ENCODE peak calls at places on chromosomes 16 and 17, in ten cellular contexts. F is IMR-90; E is H7; S is activated naive CD4-positive, alpha-beta T cell treated with anti-CD3 and anti-CD28 coated beads, Interleukin-2, amount 10 ng/mL, durations not matched to agents 7 days and 5 days; A is Right ventricle myocardium superior; G is NCI-H460; N is T-helper 2 cell; Y is stimulated activated CD4-positive, alpha-beta T cell treated with anti-CD3 and anti-CD28 coated beads, Interleukin-4, amount 100 ng/mL, for 4 hours; O is caudate nucleus; H is NCI-H1092. K is an unnamed sample.

GRCh38 chr17:57114085-57114673 is 29.1 kb downstream of the AKAP1 start:
- DNase-seq in F (peak), E (peak), S (peak), A (peak), G (peak), N (peak), Y (peak), O (no peak), H (no peak), K (peak)

GRCh38 chr17:57972151-57972550 is 15.9 kb downstream of the VEZF1 start:
- DNase-seq in F (no peak), E (no peak), S (no peak), A (no peak), G (no peak), N (no peak), Y (no peak), O (no peak), H (no peak), K (no peak)

GRCh38 chr16:6892961-6893360 is 439.7 kb upstream of the RBFOX1 start:
- DNase-seq in F (no peak), E (no peak), S (no peak), A (no peak), G (no peak), N (no peak), Y (no peak), O (no peak), H (no peak), K (no peak)

GRCh38 chr16:66618588-66618987 is 14.1 kb downstream of the CMTM3 start:
- DNase-seq in F (peak), E (no peak), S (no peak), A (no peak), G (no peak), N (no peak), Y (no peak), O (no peak), H (no peak), K (no peak)

GRCh38 chr16:8916541-8917225 is 34.5 kb downstream of the LITAFD start:
- DNase-seq in F (no peak), E (no peak), S (no peak), A (no peak), G (no peak), N (no peak), Y (no peak), O (no peak), H (no peak), K (no peak)

GRCh38 chr16:49466881-49467280 is 93.3 kb downstream of the C16orf78 start:
- DNase-seq in F (no peak), E (peak), S (no peak), A (no peak), G (no peak), N (no peak), Y (no peak), O (no peak), H (no peak), K (no peak)

GRCh38 chr17:30823425-30823824 is 1.1 kb downstream of the CRLF3 start:
- DNase-seq in F (no peak), E (no peak), S (no peak), A (no peak), G (no peak), N (no peak), Y (no peak), O (no peak), H (no peak), K (no peak)

GRCh38 chr16:57485091-57485915 is 990 bp downstream of the DOK4 start:
- DNase-seq in F (no peak), E (no peak), S (no peak), A (no peak), G (no peak), N (no peak), Y (no peak), O (no peak), H (no peak), K (no peak)

GRCh38 chr17:39283098-39283497 is 57.4 kb upstream of the STAC2 start:
- DNase-seq in F (no peak), E (no peak), S (no peak), A (no peak), G (no peak), N (no peak), Y (no peak), O (no peak), H (no peak), K (no peak)

GRCh38 chr17:7029659-7030058 is 6.2 kb upstream of the SLC16A13 start:
- DNase-seq in F (no peak), E (no peak), S (peak), A (peak), G (no peak), N (no peak), Y (no peak), O (no peak), H (no peak), K (no peak)

GRCh38 chr17:79377230-79377790 is 233.5 kb downstream of the RBFOX3 start:
- DNase-seq in F (no peak), E (peak), S (no peak), A (no peak), G (no peak), N (no peak), Y (no peak), O (no peak), H (no peak), K (no peak)

GRCh38 chr17:79164408-79164807 is 89.8 kb downstream of the ENGASE start:
- DNase-seq in F (no peak), E (no peak), S (no peak), A (no peak), G (no peak), N (no peak), Y (no peak), O (no peak), H (no peak), K (no peak)

GRCh38 chr17:50468120-50469004 is at the start of gene CHAD:
- DNase-seq in F (no peak), E (peak), S (peak), A (no peak), G (no peak), N (no peak), Y (no peak), O (no peak), H (no peak), K (no peak)

GRCh38 chr16:6977291-6977690 is 355.4 kb upstream of the RBFOX1 start:
- DNase-seq in F (no peak), E (no peak), S (no peak), A (no peak), G (no peak), N (no peak), Y (no peak), O (no peak), H (no peak), K (no peak)

GRCh38 chr17:45789874-45790273 is 5.8 kb downstream of the CRHR1 start:
- DNase-seq in F (no peak), E (no peak), S (no peak), A (no peak), G (no peak), N (no peak), Y (no peak), O (no peak), H (no peak), K (no peak)

GRCh38 chr16:10594312-10594950 is 14.0 kb upstream of the EMP2 start:
- DNase-seq in F (no peak), E (no peak), S (no peak), A (no peak), G (no peak), N (no peak), Y (no peak), O (no peak), H (no peak), K (no peak)

GRCh38 chr16:12317856-12318591 is 341.5 kb downstream of the SNX29 start:
- DNase-seq in F (no peak), E (no peak), S (no peak), A (no peak), G (no peak), N (no peak), Y (no peak), O (no peak), H (no peak), K (no peak)

GRCh38 chr17:68172461-68172954 is 75.3 kb upstream of the AMZ2 start:
- DNase-seq in F (peak), E (peak), S (peak), A (peak), G (peak), N (peak), Y (peak), O (peak), H (peak), K (peak)

GRCh38 chr17:53631486-53631885 is 191.2 kb upstream of the KIF2B start:
- DNase-seq in F (no peak), E (no peak), S (no peak), A (no peak), G (no peak), N (no peak), Y (no peak), O (no peak), H (no peak), K (no peak)

GRCh38 chr17:15467592-15467991 is at the start of gene CDRT4:
- DNase-seq in F (no peak), E (no peak), S (no peak), A (no peak), G (no peak), N (no peak), Y (no peak), O (no peak), H (no peak), K (no peak)

GRCh38 chr16:360698-361336 is 8.3 kb upstream of the AXIN1 start:
- DNase-seq in F (no peak), E (no peak), S (no peak), A (no peak), G (no peak), N (no peak), Y (no peak), O (no peak), H (no peak), K (no peak)

GRCh38 chr16:22424161-22424937 is 49.9 kb upstream of the CDR2 start:
- DNase-seq in F (no peak), E (no peak), S (no peak), A (peak), G (no peak), N (no peak), Y (no peak), O (no peak), H (no peak), K (no peak)

GRCh38 chr17:48219605-48220004 is 112.0 kb downstream of the SNX11 start:
- DNase-seq in F (no peak), E (peak), S (no peak), A (no peak), G (no peak), N (no peak), Y (no peak), O (no peak), H (no peak), K (no peak)

GRCh38 chr16:70738083-70738977 is 52.5 kb upstream of the MTSS2 start:
- DNase-seq in F (peak), E (peak), S (peak), A (peak), G (peak), N (no peak), Y (no peak), O (peak), H (peak), K (no peak)

GRCh38 chr16:87764600-87765472 is 950 bp downstream of the KLHDC4 start:
- DNase-seq in F (no peak), E (no peak), S (peak), A (no peak), G (no peak), N (no peak), Y (no peak), O (no peak), H (no peak), K (no peak)

GRCh38 chr17:71516149-71516548 is 604.7 kb upstream of the SOX9 start:
- DNase-seq in F (no peak), E (no peak), S (no peak), A (no peak), G (no peak), N (no peak), Y (no peak), O (no peak), H (no peak), K (no peak)

GRCh38 chr17:20281860-20282259 is 185.5 kb downstream of the LGALS9B start:
- DNase-seq in F (no peak), E (no peak), S (no peak), A (peak), G (no peak), N (no peak), Y (no peak), O (no peak), H (no peak), K (no peak)

GRCh38 chr16:80654094-80654862 is 113.5 kb downstream of the DYNLRB2 start:
- DNase-seq in F (no peak), E (no peak), S (no peak), A (no peak), G (no peak), N (no peak), Y (no peak), O (no peak), H (no peak), K (no peak)

GRCh38 chr16:55392701-55393100 is 68.7 kb downstream of the IRX6 start:
- DNase-seq in F (no peak), E (no peak), S (no peak), A (no peak), G (no peak), N (no peak), Y (no peak), O (no peak), H (no peak), K (no peak)

GRCh38 chr17:77391668-77392375 is 251.1 kb downstream of the SEC14L1 start:
- DNase-seq in F (peak), E (peak), S (peak), A (peak), G (no peak), N (no peak), Y (no peak), O (no peak), H (no peak), K (no peak)

GRCh38 chr17:70013911-70014310 is 61.1 kb upstream of the KCNJ16 start:
- DNase-seq in F (no peak), E (no peak), S (no peak), A (no peak), G (no peak), N (no peak), Y (no peak), O (no peak), H (no peak), K (no peak)

GRCh38 chr16:2752850-2753522 is 548 bp downstream of the SRRM2 start:
- DNase-seq in F (peak), E (peak), S (peak), A (peak), G (peak), N (no peak), Y (peak), O (peak), H (peak), K (no peak)

GRCh38 chr17:42185497-42185860 is 227 bp upstream of the HCRT start:
- DNase-seq in F (no peak), E (peak), S (no peak), A (no peak), G (no peak), N (no peak), Y (no peak), O (no peak), H (no peak), K (no peak)

GRCh38 chr17:1880851-1881630 is 51.2 kb downstream of the RPA1 start:
- DNase-seq in F (peak), E (no peak), S (no peak), A (no peak), G (no peak), N (no peak), Y (no peak), O (no peak), H (no peak), K (no peak)

GRCh38 chr17:50043290-50044148 is 12.4 kb upstream of the ITGA3 start:
- DNase-seq in F (no peak), E (peak), S (no peak), A (peak), G (no peak), N (no peak), Y (no peak), O (no peak), H (no peak), K (no peak)

GRCh38 chr16:16182918-16183317 is 40.4 kb downstream of the ABCC6 start:
- DNase-seq in F (no peak), E (no peak), S (no peak), A (no peak), G (no peak), N (no peak), Y (no peak), O (no peak), H (no peak), K (no peak)

GRCh38 chr17:64741924-64742670 is 80.0 kb upstream of the SMURF2 start:
- DNase-seq in F (peak), E (no peak), S (no peak), A (peak), G (no peak), N (no peak), Y (no peak), O (no peak), H (no peak), K (no peak)

K was measured in memory B cell.